ENCODE peak calls at places on chromosome 2, in nine cellular contexts. One of them, this sample, is unnamed.

GRCh38 chr2:100004348-100004884 is 138.0 kb downstream of the AFF3 start:
- DNase-seq in neural progenitor cell: no peak
- DNase-seq in tibial nerve: no peak
- DNase-seq in NT2/D1: no peak
- DNase-seq in CD8-positive, alpha-beta memory T cell: no peak
- DNase-seq in hepatocyte: no peak
- DNase-seq in spleen: no peak
- DNase-seq in heart left ventricle: no peak
- DNase-seq in heart right ventricle: no peak
- DNase-seq in this sample: no peak

GRCh38 chr2:96546797-96547196 is 10.2 kb downstream of the ARID5A start:
- DNase-seq in neural progenitor cell: no peak
- DNase-seq in tibial nerve: no peak
- DNase-seq in NT2/D1: no peak
- DNase-seq in CD8-positive, alpha-beta memory T cell: no peak
- DNase-seq in hepatocyte: no peak
- DNase-seq in spleen: peak
- DNase-seq in heart left ventricle: no peak
- DNase-seq in heart right ventricle: no peak
- DNase-seq in this sample: no peak

GRCh38 chr2:52805901-52806410 is 961.6 kb upstream of the CHAC2 start:
- DNase-seq in neural progenitor cell: no peak
- DNase-seq in tibial nerve: no peak
- DNase-seq in NT2/D1: no peak
- DNase-seq in CD8-positive, alpha-beta memory T cell: no peak
- DNase-seq in hepatocyte: no peak
- DNase-seq in spleen: no peak
- DNase-seq in heart left ventricle: no peak
- DNase-seq in heart right ventricle: no peak
- DNase-seq in this sample: no peak

GRCh38 chr2:138447889-138448570 is 53.5 kb upstream of the SPOPL start:
- DNase-seq in neural progenitor cell: no peak
- DNase-seq in tibial nerve: no peak
- DNase-seq in NT2/D1: no peak
- DNase-seq in CD8-positive, alpha-beta memory T cell: no peak
- DNase-seq in hepatocyte: no peak
- DNase-seq in spleen: no peak
- DNase-seq in heart left ventricle: no peak
- DNase-seq in heart right ventricle: no peak
- DNase-seq in this sample: peak

GRCh38 chr2:143241403-143242088 is 112.3 kb downstream of the ARHGAP15 start:
- DNase-seq in neural progenitor cell: peak
- DNase-seq in tibial nerve: no peak
- DNase-seq in NT2/D1: peak
- DNase-seq in CD8-positive, alpha-beta memory T cell: no peak
- DNase-seq in hepatocyte: no peak
- DNase-seq in spleen: no peak
- DNase-seq in heart left ventricle: no peak
- DNase-seq in heart right ventricle: no peak
- DNase-seq in this sample: peak

GRCh38 chr2:104408266-104408665 is 445.6 kb upstream of the POU3F3 start:
- DNase-seq in neural progenitor cell: peak
- DNase-seq in tibial nerve: no peak
- DNase-seq in NT2/D1: peak
- DNase-seq in CD8-positive, alpha-beta memory T cell: no peak
- DNase-seq in hepatocyte: no peak
- DNase-seq in spleen: no peak
- DNase-seq in heart left ventricle: no peak
- DNase-seq in heart right ventricle: no peak
- DNase-seq in this sample: peak

GRCh38 chr2:43084699-43085091 is 141.7 kb downstream of the ZFP36L2 start:
- DNase-seq in neural progenitor cell: no peak
- DNase-seq in tibial nerve: no peak
- DNase-seq in NT2/D1: no peak
- DNase-seq in CD8-positive, alpha-beta memory T cell: no peak
- DNase-seq in hepatocyte: peak
- DNase-seq in spleen: no peak
- DNase-seq in heart left ventricle: peak
- DNase-seq in heart right ventricle: peak
- DNase-seq in this sample: peak

GRCh38 chr2:241772063-241772499 is 4.5 kb upstream of the GAL3ST2 start:
- DNase-seq in neural progenitor cell: no peak
- DNase-seq in tibial nerve: no peak
- DNase-seq in NT2/D1: no peak
- DNase-seq in CD8-positive, alpha-beta memory T cell: peak
- DNase-seq in hepatocyte: no peak
- DNase-seq in spleen: no peak
- DNase-seq in heart left ventricle: no peak
- DNase-seq in heart right ventricle: no peak
- DNase-seq in this sample: no peak

GRCh38 chr2:141348481-141348880 is 782.3 kb downstream of the LRP1B start:
- DNase-seq in neural progenitor cell: no peak
- DNase-seq in tibial nerve: no peak
- DNase-seq in NT2/D1: no peak
- DNase-seq in CD8-positive, alpha-beta memory T cell: no peak
- DNase-seq in hepatocyte: no peak
- DNase-seq in spleen: no peak
- DNase-seq in heart left ventricle: no peak
- DNase-seq in heart right ventricle: no peak
- DNase-seq in this sample: no peak

GRCh38 chr2:187718092-187718491 is 163.9 kb upstream of the TFPI start:
- DNase-seq in neural progenitor cell: peak
- DNase-seq in tibial nerve: no peak
- DNase-seq in NT2/D1: peak
- DNase-seq in CD8-positive, alpha-beta memory T cell: no peak
- DNase-seq in hepatocyte: no peak
- DNase-seq in spleen: no peak
- DNase-seq in heart left ventricle: no peak
- DNase-seq in heart right ventricle: no peak
- DNase-seq in this sample: peak

GRCh38 chr2:42086500-42086953 is 38.7 kb downstream of the PKDCC start:
- DNase-seq in neural progenitor cell: peak
- DNase-seq in tibial nerve: no peak
- DNase-seq in NT2/D1: peak
- DNase-seq in CD8-positive, alpha-beta memory T cell: no peak
- DNase-seq in hepatocyte: peak
- DNase-seq in spleen: peak
- DNase-seq in heart left ventricle: no peak
- DNase-seq in heart right ventricle: no peak
- DNase-seq in this sample: peak

GRCh38 chr2:65397122-65397521 is 35.3 kb downstream of the SPRED2 start:
- DNase-seq in neural progenitor cell: no peak
- DNase-seq in tibial nerve: no peak
- DNase-seq in NT2/D1: no peak
- DNase-seq in CD8-positive, alpha-beta memory T cell: no peak
- DNase-seq in hepatocyte: no peak
- DNase-seq in spleen: no peak
- DNase-seq in heart left ventricle: no peak
- DNase-seq in heart right ventricle: no peak
- DNase-seq in this sample: no peak

GRCh38 chr2:236168110-236169067 is at the start of gene GBX2:
- DNase-seq in neural progenitor cell: peak
- DNase-seq in tibial nerve: no peak
- DNase-seq in NT2/D1: no peak
- DNase-seq in CD8-positive, alpha-beta memory T cell: no peak
- DNase-seq in hepatocyte: peak
- DNase-seq in spleen: peak
- DNase-seq in heart left ventricle: no peak
- DNase-seq in heart right ventricle: no peak
- DNase-seq in this sample: peak

GRCh38 chr2:223781560-223781959 is 55.8 kb downstream of the AP1S3 start:
- DNase-seq in neural progenitor cell: no peak
- DNase-seq in tibial nerve: no peak
- DNase-seq in NT2/D1: no peak
- DNase-seq in CD8-positive, alpha-beta memory T cell: no peak
- DNase-seq in hepatocyte: no peak
- DNase-seq in spleen: no peak
- DNase-seq in heart left ventricle: no peak
- DNase-seq in heart right ventricle: no peak
- DNase-seq in this sample: no peak

GRCh38 chr2:160506371-160507045 is 12.9 kb upstream of the RBMS1 start:
- DNase-seq in neural progenitor cell: no peak
- DNase-seq in tibial nerve: no peak
- DNase-seq in NT2/D1: no peak
- DNase-seq in CD8-positive, alpha-beta memory T cell: no peak
- DNase-seq in hepatocyte: no peak
- DNase-seq in spleen: no peak
- DNase-seq in heart left ventricle: no peak
- DNase-seq in heart right ventricle: no peak
- DNase-seq in this sample: no peak

GRCh38 chr2:160507464-160507863 is 13.9 kb upstream of the RBMS1 start:
- DNase-seq in neural progenitor cell: no peak
- DNase-seq in tibial nerve: no peak
- DNase-seq in NT2/D1: no peak
- DNase-seq in CD8-positive, alpha-beta memory T cell: no peak
- DNase-seq in hepatocyte: no peak
- DNase-seq in spleen: no peak
- DNase-seq in heart left ventricle: no peak
- DNase-seq in heart right ventricle: no peak
- DNase-seq in this sample: no peak

GRCh38 chr2:160510617-160511016 is 17.0 kb upstream of the RBMS1 start:
- DNase-seq in neural progenitor cell: no peak
- DNase-seq in tibial nerve: no peak
- DNase-seq in NT2/D1: no peak
- DNase-seq in CD8-positive, alpha-beta memory T cell: no peak
- DNase-seq in hepatocyte: no peak
- DNase-seq in spleen: no peak
- DNase-seq in heart left ventricle: no peak
- DNase-seq in heart right ventricle: no peak
- DNase-seq in this sample: peak

GRCh38 chr2:160505236-160505635 is 11.6 kb upstream of the RBMS1 start:
- DNase-seq in neural progenitor cell: no peak
- DNase-seq in tibial nerve: no peak
- DNase-seq in NT2/D1: no peak
- DNase-seq in CD8-positive, alpha-beta memory T cell: no peak
- DNase-seq in hepatocyte: no peak
- DNase-seq in spleen: no peak
- DNase-seq in heart left ventricle: peak
- DNase-seq in heart right ventricle: no peak
- DNase-seq in this sample: no peak

GRCh38 chr2:160507046-160507407 is 13.4 kb upstream of the RBMS1 start:
- DNase-seq in neural progenitor cell: no peak
- DNase-seq in tibial nerve: no peak
- DNase-seq in NT2/D1: no peak
- DNase-seq in CD8-positive, alpha-beta memory T cell: no peak
- DNase-seq in hepatocyte: no peak
- DNase-seq in spleen: no peak
- DNase-seq in heart left ventricle: no peak
- DNase-seq in heart right ventricle: no peak
- DNase-seq in this sample: no peak
- H3K4me3 ChIP-seq in neural progenitor cell: no peak
- H3K4me3 ChIP-seq in tibial nerve: no peak
- H3K4me3 ChIP-seq in NT2/D1: no peak
- H3K4me3 ChIP-seq in CD8-positive, alpha-beta memory T cell: no peak
- H3K4me3 ChIP-seq in hepatocyte: no peak
- H3K4me3 ChIP-seq in spleen: no peak
- H3K4me3 ChIP-seq in heart left ventricle: no peak
- H3K4me3 ChIP-seq in heart right ventricle: no peak
- H3K4me3 ChIP-seq in this sample: no peak

GRCh38 chr2:102736174-102736606 is 25.6 kb upstream of the TMEM182 start:
- DNase-seq in neural progenitor cell: peak
- DNase-seq in tibial nerve: no peak
- DNase-seq in NT2/D1: no peak
- DNase-seq in CD8-positive, alpha-beta memory T cell: no peak
- DNase-seq in hepatocyte: peak
- DNase-seq in spleen: no peak
- DNase-seq in heart left ventricle: no peak
- DNase-seq in heart right ventricle: no peak
- DNase-seq in this sample: peak

GRCh38 chr2:102743259-102743658 is 18.6 kb upstream of the TMEM182 start:
- DNase-seq in neural progenitor cell: no peak
- DNase-seq in tibial nerve: no peak
- DNase-seq in NT2/D1: no peak
- DNase-seq in CD8-positive, alpha-beta memory T cell: no peak
- DNase-seq in hepatocyte: no peak
- DNase-seq in spleen: no peak
- DNase-seq in heart left ventricle: no peak
- DNase-seq in heart right ventricle: no peak
- DNase-seq in this sample: no peak

GRCh38 chr2:102735431-102736130 is 26.2 kb upstream of the TMEM182 start:
- DNase-seq in neural progenitor cell: peak
- DNase-seq in tibial nerve: no peak
- DNase-seq in NT2/D1: no peak
- DNase-seq in CD8-positive, alpha-beta memory T cell: peak
- DNase-seq in hepatocyte: peak
- DNase-seq in spleen: no peak
- DNase-seq in heart left ventricle: no peak
- DNase-seq in heart right ventricle: no peak
- DNase-seq in this sample: peak

GRCh38 chr2:102736607-102737409 is 25.0 kb upstream of the TMEM182 start:
- DNase-seq in neural progenitor cell: peak
- DNase-seq in tibial nerve: peak
- DNase-seq in NT2/D1: peak
- DNase-seq in CD8-positive, alpha-beta memory T cell: peak
- DNase-seq in hepatocyte: peak
- DNase-seq in spleen: peak
- DNase-seq in heart left ventricle: peak
- DNase-seq in heart right ventricle: peak
- DNase-seq in this sample: peak

DNA sequence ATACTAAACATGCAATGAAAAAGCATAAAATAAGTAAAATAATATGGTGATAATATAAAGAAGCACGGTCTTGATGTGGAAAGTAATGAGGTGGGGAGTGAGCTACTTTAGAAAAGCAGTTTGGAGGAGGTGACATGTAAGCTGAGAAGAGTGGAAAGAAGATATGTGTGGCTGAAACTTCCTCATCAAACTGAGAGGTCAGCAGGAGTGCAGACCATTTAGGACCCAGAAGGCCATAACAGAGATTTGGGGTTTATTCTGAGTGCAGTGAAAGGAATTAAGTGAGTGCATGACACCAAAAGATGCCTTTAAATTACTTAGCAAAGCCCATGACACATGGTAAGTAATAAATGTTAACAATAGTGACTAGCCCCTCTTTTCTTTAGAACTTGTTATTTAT is 24.4 kb upstream of the TMEM182 start:
- DNase-seq in neural progenitor cell: no peak
- DNase-seq in tibial nerve: no peak
- DNase-seq in NT2/D1: no peak
- DNase-seq in CD8-positive, alpha-beta memory T cell: no peak
- DNase-seq in hepatocyte: no peak
- DNase-seq in spleen: no peak
- DNase-seq in heart left ventricle: no peak
- DNase-seq in heart right ventricle: no peak
- DNase-seq in this sample: no peak
- H3K4me3 ChIP-seq in neural progenitor cell: peak
- H3K4me3 ChIP-seq in tibial nerve: peak
- H3K4me3 ChIP-seq in NT2/D1: peak
- H3K4me3 ChIP-seq in CD8-positive, alpha-beta memory T cell: peak
- H3K4me3 ChIP-seq in hepatocyte: peak
- H3K4me3 ChIP-seq in spleen: peak
- H3K4me3 ChIP-seq in heart left ventricle: peak
- H3K4me3 ChIP-seq in heart right ventricle: peak
- H3K4me3 ChIP-seq in this sample: no peak

GRCh38 chr2:209817818-209818420 is 46.3 kb downstream of the UNC80 start:
- DNase-seq in neural progenitor cell: peak
- DNase-seq in tibial nerve: no peak
- DNase-seq in NT2/D1: peak
- DNase-seq in CD8-positive, alpha-beta memory T cell: no peak
- DNase-seq in hepatocyte: no peak
- DNase-seq in spleen: no peak
- DNase-seq in heart left ventricle: no peak
- DNase-seq in heart right ventricle: no peak
- DNase-seq in this sample: peak
- H3K4me3 ChIP-seq in neural progenitor cell: no peak
- H3K4me3 ChIP-seq in tibial nerve: no peak
- H3K4me3 ChIP-seq in NT2/D1: no peak
- H3K4me3 ChIP-seq in CD8-positive, alpha-beta memory T cell: no peak
- H3K4me3 ChIP-seq in hepatocyte: no peak
- H3K4me3 ChIP-seq in spleen: no peak
- H3K4me3 ChIP-seq in heart left ventricle: no peak
- H3K4me3 ChIP-seq in heart right ventricle: no peak
- H3K4me3 ChIP-seq in this sample: no peak

GRCh38 chr2:106269591-106270291 is 75.6 kb upstream of the UXS1 start:
- DNase-seq in neural progenitor cell: no peak
- DNase-seq in tibial nerve: no peak
- DNase-seq in NT2/D1: no peak
- DNase-seq in CD8-positive, alpha-beta memory T cell: peak
- DNase-seq in hepatocyte: no peak
- DNase-seq in spleen: peak
- DNase-seq in heart left ventricle: peak
- DNase-seq in heart right ventricle: peak
- DNase-seq in this sample: no peak
- H3K4me3 ChIP-seq in neural progenitor cell: no peak
- H3K4me3 ChIP-seq in tibial nerve: peak
- H3K4me3 ChIP-seq in NT2/D1: no peak
- H3K4me3 ChIP-seq in CD8-positive, alpha-beta memory T cell: peak
- H3K4me3 ChIP-seq in hepatocyte: no peak
- H3K4me3 ChIP-seq in spleen: peak
- H3K4me3 ChIP-seq in heart left ventricle: peak
- H3K4me3 ChIP-seq in heart right ventricle: peak
- H3K4me3 ChIP-seq in this sample: peak